ENCODE peak calls at places on chromosomes 3 and 15, in five cellular contexts. G, E, Y, D and V are unnamed samples.

GRCh38 chr15:25239471-25240345 is 199.1 kb downstream of the UBE3A start:
- DNase-seq in G (no peak), E (no peak), Y (no peak), D (no peak), V (no peak)

GRCh38 chr15:85380860-85381535 is 595 bp downstream of the AKAP13 start:
- DNase-seq in G (no peak), E (peak; percentile 72), Y (peak; percentile 70), D (peak; percentile 65), V (no peak)

GRCh38 chr3:134009345-134010000 is 20.3 kb downstream of the SLCO2A1 start:
- DNase-seq in G (peak; percentile 20), E (no peak), Y (peak; percentile 63), D (no peak), V (no peak)

GRCh38 chr3:107111889-107112288 is 265.4 kb upstream of the CCDC54 start:
- DNase-seq in G (no peak), E (no peak), Y (no peak), D (no peak), V (no peak)

GRCh38 chr3:8837172-8837571 is 67.8 kb upstream of the OXTR start:
- DNase-seq in G (peak; percentile 90), E (no peak), Y (peak; percentile 59), D (no peak), V (no peak)

GRCh38 chr3:141782386-141782932 is 19.3 kb downstream of the GRK7 start:
- DNase-seq in G (no peak), E (no peak), Y (no peak), D (no peak), V (no peak)

GRCh38 chr3:58535531-58536500 is 1.2 kb downstream of the ACOX2 start:
- DNase-seq in G (no peak), E (no peak), Y (peak; percentile 2), D (no peak), V (no peak)

GRCh38 chr3:100158877-100159563 is 44.7 kb upstream of the FILIP1L start:
- DNase-seq in G (no peak), E (no peak), Y (no peak), D (no peak), V (no peak)

GRCh38 chr15:91553455-91553854 is 300.1 kb upstream of the SLCO3A1 start:
- DNase-seq in G (no peak), E (no peak), Y (no peak), D (no peak), V (no peak)

GRCh38 chr15:41934843-41935242 is 37.5 kb downstream of the EHD4 start:
- DNase-seq in G (no peak), E (peak; percentile 73), Y (no peak), D (no peak), V (no peak)